ENCODE peak calls at places on chromosome X, in four cellular contexts. F, X, E and J are unnamed samples.

GRCh38 chrX:86171366-86171765 is 23.1 kb downstream of the DACH2 start:
- DNase-seq in F (no peak), X (no peak), E (no peak), J (no peak)

GRCh38 chrX:132665676-132666075 is 176.8 kb upstream of the MBNL3 start:
- DNase-seq in F (no peak), X (no peak), E (no peak), J (no peak)

GRCh38 chrX:133495464-133496391 is 80.4 kb upstream of the GPC4 start:
- DNase-seq in F (peak; percentile 29), X (peak; percentile 81), E (no peak), J (no peak)

GRCh38 chrX:129823115-129823514 is 20.6 kb downstream of the ZDHHC9 start:
- DNase-seq in F (peak; percentile 33), X (peak; percentile 32), E (peak; percentile 48), J (no peak)

GRCh38 chrX:30979271-30979670 is 90.2 kb upstream of the TAB3 start:
- DNase-seq in F (no peak), X (no peak), E (no peak), J (no peak)

GRCh38 chrX:1555370-1555769 is 18.4 kb upstream of the P2RY8 start:
- DNase-seq in F (peak; percentile 9), X (no peak), E (no peak), J (no peak)

GRCh38 chrX:20969565-20969964 is 404.7 kb upstream of the CNKSR2 start:
- DNase-seq in F (no peak), X (no peak), E (no peak), J (no peak)

GRCh38 chrX:73478961-73479360 is 32.1 kb downstream of the CDX4 start:
- DNase-seq in F (no peak), X (no peak), E (no peak), J (no peak)

GRCh38 chrX:41317487-41318208 is 16.3 kb upstream of the DDX3X start:
- DNase-seq in F (no peak), X (no peak), E (no peak), J (no peak)

GRCh38 chrX:118948270-118948669 is 26.1 kb upstream of the LONRF3 start:
- DNase-seq in F (no peak), X (no peak), E (peak; percentile 5), J (no peak)

GRCh38 chrX:27336466-27337091 is 126.6 kb downstream of the PPP4R3C start:
- DNase-seq in F (peak; percentile 33), X (no peak), E (peak; percentile 34), J (no peak)

GRCh38 chrX:22325091-22325490 is 52.4 kb downstream of the CBLL2 start:
- DNase-seq in F (no peak), X (no peak), E (no peak), J (no peak)

GRCh38 chrX:110081740-110082139 is 78.8 kb downstream of the TMEM164 start:
- DNase-seq in F (peak; percentile 39), X (no peak), E (no peak), J (peak; percentile 25)

GRCh38 chrX:31213941-31214340 is 142.1 kb upstream of the FTHL17 start:
- DNase-seq in F (no peak), X (no peak), E (peak; percentile 5), J (no peak)

GRCh38 chrX:11214346-11215190 is 78.6 kb upstream of the AMELX start:
- DNase-seq in F (no peak), X (no peak), E (no peak), J (no peak)

DNA sequence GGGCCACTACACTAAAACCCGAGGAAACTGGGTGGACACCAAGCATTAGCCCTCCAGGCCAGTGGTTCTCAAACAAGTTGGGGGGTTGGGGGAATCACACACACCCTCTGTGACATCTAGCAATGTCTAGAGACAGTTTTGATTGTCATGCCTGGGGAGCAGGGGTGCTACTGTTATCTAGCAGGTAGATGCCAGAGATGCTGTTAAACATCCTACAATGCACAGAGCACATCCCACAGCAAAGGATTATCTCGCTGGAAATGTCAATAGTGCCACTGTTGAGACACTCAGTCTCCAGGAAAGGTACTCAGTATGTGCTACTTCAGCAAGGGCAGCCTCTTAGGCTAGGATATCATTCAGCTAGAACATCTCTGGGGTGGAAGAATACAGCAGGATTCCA is 1.3 kb downstream of the SMC1A start:
- DNase-seq in F (no peak), X (no peak), E (no peak), J (no peak)
- H3K27ac ChIP-seq in F (no peak overlapping the region), X (no peak overlapping the region), E (peak overlapping the region; percentile 100), J (no peak overlapping the region)

GRCh38 chrX:84501798-84502628 is at the start of gene HDX:
- DNase-seq in F (peak; percentile 74), X (peak; percentile 89), E (no peak), J (peak; percentile 72)
- TF ChIP-seq POLR2A in F (no peak), X (peak; percentile 28), E (no peak), J (peak; percentile 21)

GRCh38 chrX:9677098-9677739 is 88.4 kb downstream of the GPR143 start:
- DNase-seq in F (peak; percentile 37), X (peak; percentile 29), E (no peak), J (no peak)
- H3K27ac ChIP-seq in F (no peak overlapping the region), X (peak overlapping the region; percentile 8), E (no peak overlapping the region), J (no peak overlapping the region)

GRCh38 chrX:40155617-40156471 is 58.1 kb upstream of the BCOR start:
- DNase-seq in F (no peak), X (no peak), E (peak; percentile 51), J (no peak)

GRCh38 chrX:40154229-40154852 is 56.6 kb upstream of the BCOR start:
- DNase-seq in F (no peak), X (no peak), E (peak; percentile 32), J (no peak)

GRCh38 chrX:40156472-40157227 is 58.9 kb upstream of the BCOR start:
- DNase-seq in F (no peak), X (no peak), E (no peak), J (no peak)

GRCh38 chrX:40153335-40154221 is 55.8 kb upstream of the BCOR start:
- DNase-seq in F (peak; percentile 54), X (no peak), E (peak; percentile 67), J (peak; percentile 30)

DNA sequence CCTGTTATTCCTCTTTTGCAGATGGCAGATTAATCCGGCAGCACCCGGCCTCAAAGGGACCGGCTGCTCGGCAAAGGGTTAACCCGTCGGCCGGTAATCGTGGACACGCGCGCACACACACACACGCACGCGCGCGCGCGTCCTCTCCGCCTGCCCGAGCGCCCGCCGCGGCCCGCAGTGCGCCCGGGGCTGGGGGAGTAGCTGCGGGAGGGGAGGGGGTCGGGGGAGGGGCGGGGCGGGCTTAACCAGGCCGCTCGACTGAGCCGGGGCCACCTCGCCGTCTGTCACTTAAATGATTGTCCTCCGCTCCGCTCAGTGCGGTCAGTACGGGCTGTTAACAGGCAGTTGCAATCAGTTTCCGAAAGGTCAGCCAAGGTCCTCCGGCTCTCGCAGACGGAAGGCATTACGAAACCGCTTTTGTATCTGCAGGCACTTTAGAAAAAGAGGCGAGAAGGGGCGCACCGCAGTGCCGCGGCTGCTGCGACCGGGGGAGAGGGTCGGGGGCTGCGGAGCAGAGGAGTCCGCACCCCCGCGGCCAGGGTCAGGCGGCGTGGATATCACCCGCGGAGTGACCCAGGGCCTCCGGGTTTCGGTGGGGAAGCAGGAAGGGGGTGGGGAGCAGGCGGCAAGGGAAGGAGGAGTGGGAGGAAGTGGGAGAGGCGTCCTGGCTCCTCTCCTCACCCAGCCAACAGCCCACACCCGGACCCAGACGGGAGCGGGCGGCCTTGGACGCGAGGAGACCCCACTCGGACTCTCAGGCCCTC is 57.3 kb upstream of the BCOR start:
- DNase-seq in F (peak; percentile 81), X (peak; percentile 86), E (peak; percentile 72), J (peak; percentile 79)
- TF ChIP-seq POLR2A in F (no peak), X (no peak), E (peak; percentile 51), J (no peak)

GRCh38 chrX:4382273-4382672 is 668.8 kb upstream of the PRKX start:
- DNase-seq in F (no peak), X (no peak), E (no peak), J (no peak)
- H3K27ac ChIP-seq in F (no peak overlapping the region), X (no peak overlapping the region), E (no peak overlapping the region), J (no peak overlapping the region)

GRCh38 chrX:40012800-40013682 is 84.7 kb downstream of the BCOR start:
- DNase-seq in F (peak; percentile 70), X (peak; percentile 77), E (peak; percentile 66), J (peak; percentile 49)
- TF ChIP-seq POLR2A in F (no peak), X (peak; percentile 25), E (peak; percentile 66), J (peak; percentile 69)

DNA sequence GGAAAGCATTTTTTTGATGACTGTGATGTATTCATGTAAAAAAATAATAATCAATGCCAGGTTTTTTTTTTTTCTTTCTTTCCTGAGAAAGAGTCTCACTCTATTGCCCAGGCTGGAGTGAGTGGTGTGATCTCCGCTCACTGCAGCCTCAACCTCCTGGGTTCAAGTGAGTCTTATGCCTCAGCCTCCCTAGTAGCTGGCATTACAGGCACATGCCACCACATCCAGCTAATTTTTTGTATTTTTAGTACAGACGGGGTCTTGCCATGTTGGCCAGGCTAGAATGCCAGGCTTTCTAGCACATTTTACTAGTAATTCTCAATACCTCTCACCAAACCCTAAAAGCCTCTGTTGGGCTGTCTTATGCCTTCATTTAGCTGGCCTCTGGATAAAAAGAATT is 25.7 kb downstream of the GPM6B start:
- DNase-seq in F (no peak), X (no peak), E (no peak), J (no peak)
- H3K27ac ChIP-seq in F (no peak overlapping the region), X (peak overlapping the region; percentile 18), E (no peak overlapping the region), J (no peak overlapping the region)

GRCh38 chrX:48468693-48469691 is 1.1 kb downstream of the SLC38A5 start:
- DNase-seq in F (no peak), X (no peak), E (peak; percentile 44), J (no peak)
- TF ChIP-seq POLR2A in F (no peak), X (no peak), E (peak; percentile 46), J (no peak)

GRCh38 chrX:134801267-134801666 is 143.0 kb upstream of the PLAC1 start:
- DNase-seq in F (no peak), X (no peak), E (peak; percentile 18), J (no peak)
- H3K27ac ChIP-seq in F (no peak overlapping the region), X (no peak overlapping the region), E (peak overlapping the region; percentile 49), J (no peak overlapping the region)